ENCODE peak calls at places on chromosome 1, in five cellular contexts. A, P, F, C and K are unnamed samples.

GRCh38 chr1:11069233-11069950 is 9.6 kb upstream of the SRM start:
- DNase-seq in A (no peak), P (no peak), C (no peak), F (no peak), K (no peak)

GRCh38 chr1:201307760-201308499 is 24.6 kb downstream of the PKP1 start:
- DNase-seq in F (no peak), P (no peak), A (no peak), C (no peak), K (no peak)

GRCh38 chr1:225937048-225937968 is 3.7 kb downstream of the LEFTY2 start:
- DNase-seq in P (no peak), C (no peak), F (no peak), A (no peak), K (no peak)

GRCh38 chr1:54750596-54750995 is 13.7 kb downstream of the PARS2 start:
- DNase-seq in A (no peak), P (no peak), C (no peak), F (no peak), K (no peak)

GRCh38 chr1:181155339-181155738 is 66.8 kb downstream of the IER5 start:
- DNase-seq in P (no peak), C (no peak), F (no peak), A (no peak), K (no peak)

GRCh38 chr1:14017531-14017961 is 317.6 kb downstream of the PRDM2 start:
- DNase-seq in P (no peak), F (no peak), A (no peak), C (no peak), K (no peak)

GRCh38 chr1:17790383-17791054 is 35.4 kb downstream of the ACTL8 start:
- DNase-seq in A (no peak), F (no peak), P (no peak), C (no peak), K (no peak)

GRCh38 chr1:91730781-91731732 is 154.9 kb downstream of the TGFBR3 start:
- DNase-seq in F (no peak), A (no peak), P (no peak), C (peak), K (peak)

GRCh38 chr1:224747578-224747977 is 131.5 kb downstream of the CNIH3 start:
- DNase-seq in F (no peak), P (no peak), C (no peak), A (no peak), K (no peak)

GRCh38 chr1:241356187-241356518 is 852 bp downstream of the RGS7 start:
- DNase-seq in P (no peak), A (no peak), C (no peak), F (no peak), K (no peak)

GRCh38 chr1:33312413-33312749 is 8.5 kb downstream of the A3GALT2 start:
- DNase-seq in F (no peak), C (no peak), A (no peak), P (no peak), K (no peak)

GRCh38 chr1:87684786-87685185 is 356.1 kb downstream of the LMO4 start:
- DNase-seq in A (no peak), C (no peak), F (no peak), P (no peak), K (no peak)

GRCh38 chr1:100313382-100313781 is 38.9 kb upstream of the CDC14A start:
- DNase-seq in C (no peak), A (no peak), P (no peak), F (no peak), K (no peak)

GRCh38 chr1:84365225-84366221 is 32.8 kb upstream of the DNASE2B start:
- DNase-seq in A (peak), P (peak), C (peak), F (no peak), K (no peak)

GRCh38 chr1:234956821-234957329 is 171.8 kb downstream of the TOMM20 start:
- DNase-seq in C (no peak), A (no peak), F (no peak), P (no peak), K (no peak)

GRCh38 chr1:219074084-219074728 is 99.5 kb upstream of the LYPLAL1 start:
- DNase-seq in P (no peak), F (no peak), C (no peak), A (no peak), K (no peak)

GRCh38 chr1:21297975-21298374 is 7.7 kb upstream of the ECE1 start:
- DNase-seq in P (no peak), C (peak), F (no peak), A (no peak), K (no peak)

GRCh38 chr1:87473203-87473661 is 144.6 kb downstream of the LMO4 start:
- DNase-seq in C (no peak), P (no peak), F (no peak), A (no peak), K (no peak)

GRCh38 chr1:117127840-117128239 is 6.3 kb upstream of the TRIM45 start:
- DNase-seq in A (no peak), F (no peak), P (no peak), C (no peak), K (no peak)

GRCh38 chr1:23618586-23619083 is 59.3 kb upstream of the ID3 start:
- DNase-seq in P (no peak), A (no peak), C (no peak), F (no peak), K (no peak)